ENCODE peak calls at places on chromosome 21, in nine cellular contexts. One of them, this sample, is unnamed.

GRCh38 chr21:45482899-45483821 is 59.1 kb downstream of the SLC19A1 start:
- DNase-seq in GM12864: no peak
- DNase-seq in pancreas: no peak
- DNase-seq in transverse colon: no peak
- DNase-seq in psoas muscle: peak
- DNase-seq in GM13976: no peak
- DNase-seq in AG09319: no peak
- DNase-seq in CD8-positive, alpha-beta T cell: no peak
- DNase-seq in progenitor cell of endocrine pancreas: no peak
- DNase-seq in this sample: no peak

GRCh38 chr21:45554477-45555175 is 12.4 kb upstream of the SLC19A1 start:
- DNase-seq in GM12864: no peak
- DNase-seq in pancreas: peak
- DNase-seq in transverse colon: peak
- DNase-seq in psoas muscle: peak
- DNase-seq in GM13976: peak
- DNase-seq in AG09319: no peak
- DNase-seq in CD8-positive, alpha-beta T cell: peak
- DNase-seq in progenitor cell of endocrine pancreas: peak
- DNase-seq in this sample: peak

GRCh38 chr21:44709426-44710293 is 1.7 kb downstream of the TSPEAR start:
- DNase-seq in GM12864: no peak
- DNase-seq in pancreas: no peak
- DNase-seq in transverse colon: no peak
- DNase-seq in psoas muscle: peak
- DNase-seq in GM13976: peak
- DNase-seq in AG09319: no peak
- DNase-seq in CD8-positive, alpha-beta T cell: peak
- DNase-seq in progenitor cell of endocrine pancreas: no peak
- DNase-seq in this sample: no peak

GRCh38 chr21:40016667-40017066 is 149.4 kb downstream of the PCP4 start:
- DNase-seq in GM12864: no peak
- DNase-seq in pancreas: no peak
- DNase-seq in transverse colon: no peak
- DNase-seq in psoas muscle: no peak
- DNase-seq in GM13976: no peak
- DNase-seq in AG09319: no peak
- DNase-seq in CD8-positive, alpha-beta T cell: no peak
- DNase-seq in progenitor cell of endocrine pancreas: no peak
- DNase-seq in this sample: no peak

GRCh38 chr21:44836666-44837471 is 19.0 kb upstream of the SUMO3 start:
- DNase-seq in GM12864: no peak
- DNase-seq in pancreas: no peak
- DNase-seq in transverse colon: peak
- DNase-seq in psoas muscle: peak
- DNase-seq in GM13976: no peak
- DNase-seq in AG09319: no peak
- DNase-seq in CD8-positive, alpha-beta T cell: no peak
- DNase-seq in progenitor cell of endocrine pancreas: no peak
- DNase-seq in this sample: no peak

GRCh38 chr21:35149698-35150097 is 100.6 kb upstream of the RUNX1 start:
- DNase-seq in GM12864: no peak
- DNase-seq in pancreas: no peak
- DNase-seq in transverse colon: no peak
- DNase-seq in psoas muscle: no peak
- DNase-seq in GM13976: no peak
- DNase-seq in AG09319: peak
- DNase-seq in CD8-positive, alpha-beta T cell: no peak
- DNase-seq in progenitor cell of endocrine pancreas: no peak
- DNase-seq in this sample: no peak

GRCh38 chr21:35284199-35284598 is 235.1 kb upstream of the RUNX1 start:
- DNase-seq in GM12864: no peak
- DNase-seq in pancreas: no peak
- DNase-seq in transverse colon: no peak
- DNase-seq in psoas muscle: peak
- DNase-seq in GM13976: no peak
- DNase-seq in AG09319: peak
- DNase-seq in CD8-positive, alpha-beta T cell: no peak
- DNase-seq in progenitor cell of endocrine pancreas: no peak
- DNase-seq in this sample: no peak

GRCh38 chr21:38914071-38914491 is 108.4 kb downstream of the ETS2 start:
- DNase-seq in GM12864: no peak
- DNase-seq in pancreas: no peak
- DNase-seq in transverse colon: peak
- DNase-seq in psoas muscle: no peak
- DNase-seq in GM13976: no peak
- DNase-seq in AG09319: no peak
- DNase-seq in CD8-positive, alpha-beta T cell: no peak
- DNase-seq in progenitor cell of endocrine pancreas: no peak
- DNase-seq in this sample: no peak

GRCh38 chr21:33300701-33301631 is 23.8 kb upstream of the IFNAR1 start:
- DNase-seq in GM12864: no peak
- DNase-seq in pancreas: no peak
- DNase-seq in transverse colon: no peak
- DNase-seq in psoas muscle: no peak
- DNase-seq in GM13976: no peak
- DNase-seq in AG09319: no peak
- DNase-seq in CD8-positive, alpha-beta T cell: no peak
- DNase-seq in progenitor cell of endocrine pancreas: no peak
- DNase-seq in this sample: peak

GRCh38 chr21:33302055-33302454 is 22.7 kb upstream of the IFNAR1 start:
- DNase-seq in GM12864: no peak
- DNase-seq in pancreas: no peak
- DNase-seq in transverse colon: no peak
- DNase-seq in psoas muscle: no peak
- DNase-seq in GM13976: no peak
- DNase-seq in AG09319: no peak
- DNase-seq in CD8-positive, alpha-beta T cell: no peak
- DNase-seq in progenitor cell of endocrine pancreas: no peak
- DNase-seq in this sample: no peak

GRCh38 chr21:33296156-33296555 is 28.6 kb upstream of the IFNAR1 start:
- DNase-seq in GM12864: no peak
- DNase-seq in pancreas: no peak
- DNase-seq in transverse colon: no peak
- DNase-seq in psoas muscle: no peak
- DNase-seq in GM13976: no peak
- DNase-seq in AG09319: no peak
- DNase-seq in CD8-positive, alpha-beta T cell: no peak
- DNase-seq in progenitor cell of endocrine pancreas: no peak
- DNase-seq in this sample: peak

GRCh38 chr21:33301632-33302002 is 23.2 kb upstream of the IFNAR1 start:
- DNase-seq in GM12864: no peak
- DNase-seq in pancreas: no peak
- DNase-seq in transverse colon: no peak
- DNase-seq in psoas muscle: no peak
- DNase-seq in GM13976: no peak
- DNase-seq in AG09319: no peak
- DNase-seq in CD8-positive, alpha-beta T cell: no peak
- DNase-seq in progenitor cell of endocrine pancreas: no peak
- DNase-seq in this sample: no peak

DNA sequence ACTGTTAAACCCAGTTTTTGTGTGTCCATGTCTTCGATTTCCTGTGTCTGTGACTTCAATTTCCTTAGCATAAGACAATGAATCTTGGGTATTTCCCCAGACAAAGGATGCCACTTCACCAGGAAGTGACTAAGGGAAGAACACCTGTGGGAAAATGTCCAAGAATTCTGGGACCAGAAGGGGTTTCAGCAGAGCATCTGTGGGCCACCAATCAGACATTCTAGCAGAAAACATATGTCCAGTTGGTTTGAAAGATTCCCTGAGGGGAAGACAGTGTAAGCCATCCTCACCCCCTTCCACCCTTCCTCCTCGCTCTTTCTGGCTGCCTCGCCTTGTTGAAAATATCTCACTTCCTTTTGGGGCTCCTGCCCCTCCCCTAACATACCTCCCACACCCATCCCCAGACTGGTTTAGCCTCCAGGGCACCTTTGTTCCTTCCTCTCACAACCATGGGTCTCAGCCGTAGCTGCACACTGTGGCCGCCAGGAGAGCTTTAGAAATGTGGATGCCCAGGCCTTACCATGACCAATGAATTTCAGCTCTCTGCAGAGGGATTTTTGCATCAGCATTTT is 25.5 kb upstream of the IFNAR1 start:
- DNase-seq in GM12864: peak
- DNase-seq in pancreas: no peak
- DNase-seq in transverse colon: peak
- DNase-seq in psoas muscle: no peak
- DNase-seq in GM13976: peak
- DNase-seq in AG09319: no peak
- DNase-seq in CD8-positive, alpha-beta T cell: peak
- DNase-seq in progenitor cell of endocrine pancreas: no peak
- DNase-seq in this sample: peak
- TF ChIP-seq CTCF in GM12864: peak
- TF ChIP-seq CTCF in pancreas: no peak
- TF ChIP-seq CTCF in transverse colon: peak
- TF ChIP-seq CTCF in psoas muscle: no peak
- TF ChIP-seq CTCF in GM13976: no peak
- TF ChIP-seq CTCF in AG09319: no peak
- TF ChIP-seq CTCF in CD8-positive, alpha-beta T cell: peak
- TF ChIP-seq CTCF in progenitor cell of endocrine pancreas: no peak
- TF ChIP-seq CTCF in this sample: no peak

GRCh38 chr21:26844258-26845065 is 747 bp downstream of the ADAMTS1 start:
- DNase-seq in GM12864: no peak
- DNase-seq in pancreas: peak
- DNase-seq in transverse colon: no peak
- DNase-seq in psoas muscle: peak
- DNase-seq in GM13976: no peak
- DNase-seq in AG09319: no peak
- DNase-seq in CD8-positive, alpha-beta T cell: no peak
- DNase-seq in progenitor cell of endocrine pancreas: peak
- DNase-seq in this sample: no peak

GRCh38 chr21:26845750-26846035 is 484 bp upstream of the ADAMTS1 start:
- DNase-seq in GM12864: no peak
- DNase-seq in pancreas: no peak
- DNase-seq in transverse colon: no peak
- DNase-seq in psoas muscle: no peak
- DNase-seq in GM13976: no peak
- DNase-seq in AG09319: no peak
- DNase-seq in CD8-positive, alpha-beta T cell: no peak
- DNase-seq in progenitor cell of endocrine pancreas: no peak
- DNase-seq in this sample: no peak

GRCh38 chr21:26845066-26845749 is at the start of gene ADAMTS1:
- DNase-seq in GM12864: no peak
- DNase-seq in pancreas: peak
- DNase-seq in transverse colon: peak
- DNase-seq in psoas muscle: peak
- DNase-seq in GM13976: peak
- DNase-seq in AG09319: peak
- DNase-seq in CD8-positive, alpha-beta T cell: no peak
- DNase-seq in progenitor cell of endocrine pancreas: peak
- DNase-seq in this sample: no peak

GRCh38 chr21:26847951-26848350 is 2.7 kb upstream of the ADAMTS1 start:
- DNase-seq in GM12864: no peak
- DNase-seq in pancreas: no peak
- DNase-seq in transverse colon: no peak
- DNase-seq in psoas muscle: no peak
- DNase-seq in GM13976: no peak
- DNase-seq in AG09319: no peak
- DNase-seq in CD8-positive, alpha-beta T cell: no peak
- DNase-seq in progenitor cell of endocrine pancreas: no peak
- DNase-seq in this sample: no peak

GRCh38 chr21:26846036-26846931 is 1.1 kb upstream of the ADAMTS1 start:
- DNase-seq in GM12864: no peak
- DNase-seq in pancreas: peak
- DNase-seq in transverse colon: peak
- DNase-seq in psoas muscle: peak
- DNase-seq in GM13976: no peak
- DNase-seq in AG09319: no peak
- DNase-seq in CD8-positive, alpha-beta T cell: no peak
- DNase-seq in progenitor cell of endocrine pancreas: peak
- DNase-seq in this sample: no peak
- TF ChIP-seq CTCF in GM12864: no peak
- TF ChIP-seq CTCF in pancreas: peak
- TF ChIP-seq CTCF in transverse colon: peak
- TF ChIP-seq CTCF in psoas muscle: peak
- TF ChIP-seq CTCF in GM13976: no peak
- TF ChIP-seq CTCF in AG09319: peak
- TF ChIP-seq CTCF in CD8-positive, alpha-beta T cell: no peak
- TF ChIP-seq CTCF in progenitor cell of endocrine pancreas: no peak
- TF ChIP-seq CTCF in this sample: no peak

GRCh38 chr21:37677006-37677405 is 239.3 kb downstream of the KCNJ6 start:
- DNase-seq in GM12864: no peak
- DNase-seq in pancreas: no peak
- DNase-seq in transverse colon: no peak
- DNase-seq in psoas muscle: no peak
- DNase-seq in GM13976: no peak
- DNase-seq in AG09319: no peak
- DNase-seq in CD8-positive, alpha-beta T cell: no peak
- DNase-seq in progenitor cell of endocrine pancreas: no peak
- DNase-seq in this sample: no peak

GRCh38 chr21:37673801-37674575 is 242.3 kb downstream of the KCNJ6 start:
- DNase-seq in GM12864: no peak
- DNase-seq in pancreas: no peak
- DNase-seq in transverse colon: no peak
- DNase-seq in psoas muscle: no peak
- DNase-seq in GM13976: no peak
- DNase-seq in AG09319: no peak
- DNase-seq in CD8-positive, alpha-beta T cell: no peak
- DNase-seq in progenitor cell of endocrine pancreas: no peak
- DNase-seq in this sample: peak

GRCh38 chr21:37670883-37671282 is 245.4 kb downstream of the KCNJ6 start:
- DNase-seq in GM12864: no peak
- DNase-seq in pancreas: no peak
- DNase-seq in transverse colon: no peak
- DNase-seq in psoas muscle: no peak
- DNase-seq in GM13976: no peak
- DNase-seq in AG09319: no peak
- DNase-seq in CD8-positive, alpha-beta T cell: no peak
- DNase-seq in progenitor cell of endocrine pancreas: no peak
- DNase-seq in this sample: no peak

GRCh38 chr21:37671381-37671780 is 244.9 kb downstream of the KCNJ6 start:
- DNase-seq in GM12864: no peak
- DNase-seq in pancreas: no peak
- DNase-seq in transverse colon: no peak
- DNase-seq in psoas muscle: no peak
- DNase-seq in GM13976: no peak
- DNase-seq in AG09319: no peak
- DNase-seq in CD8-positive, alpha-beta T cell: no peak
- DNase-seq in progenitor cell of endocrine pancreas: no peak
- DNase-seq in this sample: no peak

DNA sequence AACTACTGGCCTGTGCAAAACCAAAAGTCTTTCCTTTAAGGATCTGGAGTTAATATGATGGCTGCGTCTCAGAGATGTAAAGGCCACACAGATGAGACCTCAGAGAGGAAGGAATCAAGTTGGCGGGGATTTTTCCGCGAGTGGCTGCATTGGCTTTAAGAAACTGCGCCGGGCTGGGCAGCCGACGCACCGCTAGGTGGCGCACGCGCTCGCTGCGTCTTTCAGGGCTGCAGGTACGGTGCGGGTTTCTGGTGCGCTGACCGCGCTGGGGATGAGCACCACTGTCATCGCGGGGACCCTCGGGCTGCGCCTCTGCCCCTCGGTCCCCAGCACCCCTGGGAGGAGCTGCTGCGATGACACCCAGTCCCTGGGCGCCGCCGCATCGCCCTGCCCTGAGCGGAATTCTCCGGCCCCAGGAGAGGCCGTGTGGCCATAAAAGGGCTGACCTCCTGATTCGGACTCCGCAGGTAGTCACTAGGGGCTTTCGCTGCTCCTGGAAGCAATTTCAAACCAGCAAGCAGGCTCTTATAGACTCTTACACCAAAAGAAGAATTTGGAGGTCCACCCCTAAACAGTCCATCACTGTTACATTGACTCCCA is 241.0 kb downstream of the KCNJ6 start:
- DNase-seq in GM12864: peak
- DNase-seq in pancreas: peak
- DNase-seq in transverse colon: peak
- DNase-seq in psoas muscle: peak
- DNase-seq in GM13976: peak
- DNase-seq in AG09319: no peak
- DNase-seq in CD8-positive, alpha-beta T cell: peak
- DNase-seq in progenitor cell of endocrine pancreas: peak
- DNase-seq in this sample: peak
- TF ChIP-seq CTCF in GM12864: peak
- TF ChIP-seq CTCF in pancreas: peak
- TF ChIP-seq CTCF in transverse colon: peak
- TF ChIP-seq CTCF in psoas muscle: peak
- TF ChIP-seq CTCF in GM13976: peak
- TF ChIP-seq CTCF in AG09319: peak
- TF ChIP-seq CTCF in CD8-positive, alpha-beta T cell: peak
- TF ChIP-seq CTCF in progenitor cell of endocrine pancreas: peak
- TF ChIP-seq CTCF in this sample: peak

GRCh38 chr21:25507522-25507921 is 99.8 kb downstream of the MRPL39 start:
- DNase-seq in GM12864: no peak
- DNase-seq in pancreas: no peak
- DNase-seq in transverse colon: no peak
- DNase-seq in psoas muscle: no peak
- DNase-seq in GM13976: no peak
- DNase-seq in AG09319: no peak
- DNase-seq in CD8-positive, alpha-beta T cell: no peak
- DNase-seq in progenitor cell of endocrine pancreas: no peak
- DNase-seq in this sample: peak
- TF ChIP-seq CTCF in GM12864: peak
- TF ChIP-seq CTCF in pancreas: no peak
- TF ChIP-seq CTCF in transverse colon: no peak
- TF ChIP-seq CTCF in psoas muscle: no peak
- TF ChIP-seq CTCF in GM13976: peak
- TF ChIP-seq CTCF in AG09319: no peak
- TF ChIP-seq CTCF in CD8-positive, alpha-beta T cell: no peak
- TF ChIP-seq CTCF in progenitor cell of endocrine pancreas: no peak
- TF ChIP-seq CTCF in this sample: peak

This sample was measured in GM12865.